ENCODE peak calls at places on chromosome 13, in six cellular contexts. P is PC-9, S is gastrocnemius medialis, Y is progenitor cell of endocrine pancreas, Q is fibroblast of pulmonary artery, C is spleen. R is an unnamed sample.
A peak's percentile ranks its signal among the peaks of the same experiment; 100 is the strongest.

GRCh38 chr13:73708393-73708985 is 425.7 kb downstream of the KLF12 start:
- DNase-seq in P (peak; percentile 65), S (peak; percentile 27), Y (peak; percentile 19), Q (peak; percentile 87), C (no peak), R (peak; percentile 46)

GRCh38 chr13:68078457-68078856 is 848.3 kb upstream of the PCDH9 start:
- DNase-seq in P (no peak), S (no peak), Y (no peak), Q (no peak), C (no peak), R (no peak)

GRCh38 chr13:32142956-32143375 is 111.4 kb downstream of the FRY start:
- DNase-seq in P (peak; percentile 59), S (no peak), Y (no peak), Q (peak; percentile 74), C (no peak), R (no peak)

GRCh38 chr13:31922724-31923123 is 108.8 kb upstream of the FRY start:
- DNase-seq in P (no peak), S (no peak), Y (no peak), Q (no peak), C (no peak), R (no peak)

GRCh38 chr13:91946498-91947070 is 548.2 kb downstream of the GPC5 start:
- DNase-seq in P (no peak), S (no peak), Y (no peak), Q (peak; percentile 33), C (no peak), R (peak; percentile 7)

GRCh38 chr13:30792257-30793000 is 57.1 kb downstream of the ALOX5AP start:
- DNase-seq in P (peak; percentile 94), S (peak; percentile 55), Y (no peak), Q (peak; percentile 92), C (peak; percentile 80), R (no peak)

GRCh38 chr13:70604448-70604847 is 496.2 kb upstream of the KLHL1 start:
- DNase-seq in P (no peak), S (no peak), Y (no peak), Q (no peak), C (no peak), R (no peak)

GRCh38 chr13:27374126-27374613 is 50.2 kb upstream of the GTF3A start:
- DNase-seq in P (no peak), S (no peak), Y (no peak), Q (no peak), C (no peak), R (no peak)

GRCh38 chr13:50241479-50241878 is 226.2 kb downstream of the KCNRG start:
- DNase-seq in P (no peak), S (no peak), Y (no peak), Q (peak; percentile 3), C (no peak), R (no peak)

GRCh38 chr13:45396548-45397095 is 21.6 kb downstream of the SLC25A30 start:
- DNase-seq in P (no peak), S (no peak), Y (no peak), Q (peak; percentile 18), C (no peak), R (no peak)

GRCh38 chr13:67043901-67044300 is 186.2 kb downstream of the PCDH9 start:
- DNase-seq in P (no peak), S (no peak), Y (no peak), Q (peak; percentile 71), C (no peak), R (no peak)

GRCh38 chr13:95509521-95510315 is 42.8 kb upstream of the CLDN10 start:
- DNase-seq in P (peak; percentile 55), S (no peak), Y (no peak), Q (peak; percentile 28), C (no peak), R (no peak)

GRCh38 chr13:113927661-113928581 is 46.0 kb downstream of the C13orf46 start:
- DNase-seq in P (peak; percentile 66), S (peak; percentile 78), Y (no peak), Q (peak; percentile 87), C (peak; percentile 59), R (no peak)

GRCh38 chr13:112184851-112185371 is 118.0 kb downstream of the SOX1 start:
- DNase-seq in P (no peak), S (no peak), Y (no peak), Q (no peak), C (no peak), R (no peak)

GRCh38 chr13:39692650-39693438 is 37.4 kb downstream of the COG6 start:
- DNase-seq in P (no peak), S (no peak), Y (no peak), Q (no peak), C (no peak), R (no peak)

GRCh38 chr13:50130686-50131051 is 115.4 kb downstream of the KCNRG start:
- DNase-seq in P (no peak), S (no peak), Y (no peak), Q (peak; percentile 69), C (peak; percentile 84), R (peak; percentile 36)

GRCh38 chr13:64723735-64724134 is 2506.4 kb downstream of the PCDH9 start:
- DNase-seq in P (peak; percentile 95), S (no peak), Y (no peak), Q (peak; percentile 97), C (no peak), R (no peak)

GRCh38 chr13:32390048-32390447 is 37.9 kb downstream of the N4BP2L1 start:
- DNase-seq in P (no peak), S (no peak), Y (no peak), Q (no peak), C (no peak), R (peak; percentile 38)

GRCh38 chr13:77337159-77337558 is 10.3 kb upstream of the MYCBP2 start:
- DNase-seq in P (no peak), S (no peak), Y (no peak), Q (no peak), C (no peak), R (no peak)

GRCh38 chr13:19634129-19634740 is 776 bp downstream of the MPHOSPH8 start:
- DNase-seq in P (peak; percentile 35), S (peak; percentile 35), Y (no peak), Q (peak; percentile 55), C (no peak), R (no peak)

GRCh38 chr13:84823528-84823927 is 941.3 kb upstream of the SLITRK1 start:
- DNase-seq in P (no peak), S (no peak), Y (no peak), Q (no peak), C (no peak), R (no peak)

GRCh38 chr13:36706755-36707154 is 32.9 kb downstream of the SERTM1 start:
- DNase-seq in P (no peak), S (no peak), Y (no peak), Q (peak; percentile 57), C (no peak), R (no peak)

GRCh38 chr13:33441015-33441414 is 155.5 kb upstream of the STARD13 start:
- DNase-seq in P (no peak), S (no peak), Y (no peak), Q (peak; percentile 53), C (no peak), R (no peak)

GRCh38 chr13:83992566-83993358 is 110.5 kb upstream of the SLITRK1 start:
- DNase-seq in P (no peak), S (no peak), Y (no peak), Q (no peak), C (no peak), R (no peak)

GRCh38 chr13:100069278-100069677 is 19.6 kb upstream of the PCCA start:
- DNase-seq in P (peak; percentile 42), S (no peak), Y (no peak), Q (peak; percentile 92), C (no peak), R (no peak)

GRCh38 chr13:52651880-52652169 is 811 bp upstream of the SUGT1 start:
- DNase-seq in P (no peak), S (no peak), Y (no peak), Q (no peak), C (no peak), R (no peak)

GRCh38 chr13:27605099-27605498 is 15.2 kb downstream of the LNX2 start:
- DNase-seq in P (no peak), S (no peak), Y (no peak), Q (no peak), C (no peak), R (no peak)

GRCh38 chr13:27026396-27026795 is 145.2 kb downstream of the USP12 start:
- DNase-seq in P (no peak), S (no peak), Y (no peak), Q (no peak), C (no peak), R (no peak)

GRCh38 chr13:44508562-44509062 is 67.5 kb downstream of the TSC22D1 start:
- DNase-seq in P (no peak), S (no peak), Y (no peak), Q (no peak), C (no peak), R (no peak)

GRCh38 chr13:40640845-40641458 is 25.5 kb downstream of the FOXO1 start:
- DNase-seq in P (no peak), S (peak; percentile 70), Y (no peak), Q (no peak), C (no peak), R (no peak)

GRCh38 chr13:113074401-113074800 is 31.2 kb upstream of the F7 start:
- DNase-seq in P (no peak), S (no peak), Y (no peak), Q (no peak), C (peak; percentile 71), R (no peak)

GRCh38 chr13:28408235-28408848 is 86.6 kb downstream of the FLT1 start:
- DNase-seq in P (no peak), S (peak; percentile 18), Y (no peak), Q (peak; percentile 76), C (peak; percentile 75), R (no peak)

GRCh38 chr13:47004022-47004421 is 107.2 kb upstream of the HTR2A start:
- DNase-seq in P (no peak), S (no peak), Y (no peak), Q (peak; percentile 41), C (no peak), R (no peak)
- TF ChIP-seq CTCF in P (no peak), S (no peak), Y (no peak), Q (peak; percentile 24), C (no peak), R (no peak)

GRCh38 chr13:57557979-57558529 is 73.5 kb upstream of the PCDH17 start:
- DNase-seq in P (no peak), S (no peak), Y (no peak), Q (peak; percentile 11), C (no peak), R (no peak)
- TF ChIP-seq CTCF in P (peak; percentile 43), S (no peak), Y (peak; percentile 61), Q (peak; percentile 22), C (no peak), R (no peak)

GRCh38 chr13:111027481-111028439 is 87.3 kb upstream of the ARHGEF7 start:
- DNase-seq in P (no peak), S (no peak), Y (no peak), Q (no peak), C (no peak), R (no peak)
- TF ChIP-seq CTCF in P (no peak), S (no peak), Y (no peak), Q (no peak), C (no peak), R (no peak)

GRCh38 chr13:108086678-108087077 is 128.7 kb downstream of the LIG4 start:
- DNase-seq in P (no peak), S (no peak), Y (no peak), Q (peak; percentile 12), C (no peak), R (no peak)
- TF ChIP-seq CTCF in P (peak; percentile 54), S (no peak), Y (peak; percentile 19), Q (peak; percentile 2), C (no peak), R (no peak)

R was measured in GM20000.